ENCODE peak calls at places on chromosome 18, in five cellular contexts. K is midbrain, P is mesendoderm, O is left cardiac atrium, E is fibroblast of pulmonary artery. T is an unnamed sample.
A peak's percentile ranks its signal among the peaks of the same experiment; 100 is the strongest.

GRCh38 chr18:5890606-5891360 is 4.5 kb downstream of the TMEM200C start:
- DNase-seq in K (no peak), P (peak; percentile 79), O (peak; percentile 47), E (peak; percentile 8), T (peak; percentile 83)

GRCh38 chr18:3060667-3061580 is 48.0 kb upstream of the LPIN2 start:
- DNase-seq in K (no peak), P (no peak), O (peak; percentile 50), E (no peak), T (no peak)

GRCh38 chr18:67634631-67635338 is 118.3 kb upstream of the DSEL start:
- DNase-seq in K (no peak), P (no peak), O (no peak), E (no peak), T (peak; percentile 58)

GRCh38 chr18:48832961-48833700 is 117.6 kb downstream of the SMAD7 start:
- DNase-seq in K (no peak), P (peak; percentile 59), O (peak; percentile 70), E (peak; percentile 76), T (no peak)

GRCh38 chr18:37689841-37690240 is 124.2 kb upstream of the CELF4 start:
- DNase-seq in K (no peak), P (no peak), O (no peak), E (peak; percentile 43), T (no peak)

GRCh38 chr18:63402246-63403164 is 19.8 kb downstream of the VPS4B start:
- DNase-seq in K (no peak), P (no peak), O (no peak), E (no peak), T (no peak)

GRCh38 chr18:21163647-21164625 is 52.3 kb upstream of the ROCK1 start:
- DNase-seq in K (peak; percentile 10), P (no peak), O (no peak), E (peak; percentile 88), T (no peak)

GRCh38 chr18:2847341-2848144 is 737 bp downstream of the EMILIN2 start:
- DNase-seq in K (no peak), P (peak; percentile 63), O (peak; percentile 32), E (peak; percentile 35), T (peak; percentile 79)

GRCh38 chr18:57797209-57797651 is 5.9 kb downstream of the ATP8B1 start:
- DNase-seq in K (no peak), P (peak; percentile 93), O (no peak), E (no peak), T (no peak)

GRCh38 chr18:70195852-70196434 is 9.5 kb downstream of the RTTN start:
- DNase-seq in K (peak; percentile 71), P (peak; percentile 49), O (no peak), E (peak; percentile 77), T (peak; percentile 29)

GRCh38 chr18:13374468-13375301 is 156.1 kb downstream of the LDLRAD4 start:
- DNase-seq in K (peak; percentile 36), P (peak; percentile 77), O (no peak), E (peak; percentile 59), T (no peak)

T was measured in iPS-NIHi11.